ENCODE peak calls at places on chromosome 1, in eight cellular contexts. Z is endodermal cell, I is fibroblast of mammary gland, C is type B pancreatic cell, O is lower leg skin, G is kidney, S is activated B cell treated with CpG ODN at 0.5 μM for 24 hours, B is glutamatergic neuron. D is an unnamed sample.

GRCh38 chr1:208929575-208929974 is 653.9 kb upstream of the CAMK1G start:
- DNase-seq in Z (no peak), I (peak; percentile 79), C (no peak), O (no peak), G (no peak), S (no peak), B (no peak), D (no peak)

GRCh38 chr1:24748191-24749121 is 3.2 kb downstream of the CLIC4 start:
- DNase-seq in Z (peak; percentile 31), I (no peak), C (peak; percentile 31), O (peak; percentile 67), G (no peak), S (peak; percentile 55), B (no peak), D (no peak)

GRCh38 chr1:221813887-221814286 is 72.0 kb upstream of the DUSP10 start:
- DNase-seq in Z (no peak), I (no peak), C (no peak), O (no peak), G (no peak), S (no peak), B (no peak), D (no peak)

GRCh38 chr1:219324629-219325367 is 151.1 kb downstream of the LYPLAL1 start:
- DNase-seq in Z (no peak), I (peak; percentile 96), C (no peak), O (no peak), G (no peak), S (no peak), B (no peak), D (peak; percentile 25)

GRCh38 chr1:223020770-223021169 is 122.3 kb downstream of the TLR5 start:
- DNase-seq in Z (peak; percentile 59), I (no peak), C (no peak), O (no peak), G (no peak), S (no peak), B (no peak), D (no peak)

GRCh38 chr1:2194319-2194897 is at the start of gene FAAP20:
- DNase-seq in Z (peak; percentile 95), I (peak; percentile 54), C (no peak), O (peak; percentile 93), G (peak; percentile 87), S (no peak), B (peak; percentile 74), D (peak; percentile 52)

GRCh38 chr1:245007686-245008085 is 143.3 kb upstream of the HNRNPU start:
- DNase-seq in Z (no peak), I (no peak), C (no peak), O (no peak), G (no peak), S (no peak), B (no peak), D (no peak)

GRCh38 chr1:79353224-79353623 is 346.7 kb upstream of the ADGRL4 start:
- DNase-seq in Z (peak; percentile 55), I (peak; percentile 83), C (no peak), O (no peak), G (no peak), S (no peak), B (no peak), D (peak; percentile 58)

GRCh38 chr1:177847843-177848242 is 122.0 kb downstream of the SEC16B start:
- DNase-seq in Z (no peak), I (peak; percentile 91), C (no peak), O (no peak), G (no peak), S (no peak), B (no peak), D (no peak)

GRCh38 chr1:10594481-10595050 is 119.8 kb downstream of the PEX14 start:
- DNase-seq in Z (peak; percentile 61), I (no peak), C (no peak), O (no peak), G (no peak), S (no peak), B (no peak), D (no peak)

GRCh38 chr1:207519505-207520399 is 23.8 kb downstream of the CR1 start:
- DNase-seq in Z (no peak), I (peak; percentile 31), C (no peak), O (no peak), G (no peak), S (no peak), B (no peak), D (no peak)

GRCh38 chr1:241423541-241424479 is 66.8 kb upstream of the RGS7 start:
- DNase-seq in Z (peak; percentile 89), I (peak; percentile 84), C (no peak), O (no peak), G (peak; percentile 71), S (peak; percentile 29), B (peak; percentile 67), D (peak; percentile 65)

GRCh38 chr1:216310776-216311175 is 112.5 kb downstream of the USH2A start:
- DNase-seq in Z (peak; percentile 85), I (peak; percentile 47), C (no peak), O (no peak), G (no peak), S (no peak), B (peak; percentile 58), D (peak; percentile 24)

GRCh38 chr1:174682419-174683008 is 234.8 kb downstream of the GPR52 start:
- DNase-seq in Z (no peak), I (peak; percentile 82), C (no peak), O (no peak), G (no peak), S (no peak), B (no peak), D (no peak)

DNA sequence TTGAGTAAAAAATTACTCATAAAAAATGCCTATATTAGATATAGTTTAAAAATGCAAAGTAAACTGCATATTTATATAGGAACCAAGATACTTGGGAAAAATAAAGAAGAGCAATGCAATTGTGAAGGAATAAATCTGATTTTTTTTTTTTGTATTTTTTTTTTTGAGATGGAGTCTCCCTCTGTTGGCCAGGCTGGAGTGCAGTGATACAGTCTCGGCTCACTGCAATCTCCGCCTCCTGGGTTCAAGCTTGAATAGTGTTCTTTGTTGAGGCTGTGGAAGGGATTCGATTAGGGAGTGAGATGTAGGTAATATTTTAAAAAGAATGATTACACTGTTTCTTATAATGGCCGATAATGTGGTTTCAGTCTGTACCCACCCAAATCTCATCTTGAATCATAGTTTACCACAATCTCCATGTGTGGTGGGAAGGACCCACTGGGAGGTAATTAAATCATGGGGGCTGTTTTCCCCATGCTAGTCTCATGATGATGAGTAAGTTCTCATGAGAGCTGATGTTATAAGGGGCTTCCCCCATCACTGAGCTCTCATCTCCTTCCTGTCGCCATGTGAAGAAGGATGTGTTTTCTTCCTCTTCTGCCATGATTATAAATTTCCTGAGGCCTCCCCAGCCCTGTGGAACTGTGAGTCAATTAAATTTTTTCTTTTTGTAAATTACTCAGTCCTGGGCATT is 1765.9 kb downstream of the PLA2G4A start:
- DNase-seq in Z (peak; percentile 48), I (no peak), C (no peak), O (no peak), G (no peak), S (no peak), B (no peak), D (no peak)
- TF ChIP-seq CTCF in Z (peak; percentile 73), I (no peak), C (peak; percentile 53), O (no peak), G (no peak), S (no peak), B (no peak), D (no peak)

DNA sequence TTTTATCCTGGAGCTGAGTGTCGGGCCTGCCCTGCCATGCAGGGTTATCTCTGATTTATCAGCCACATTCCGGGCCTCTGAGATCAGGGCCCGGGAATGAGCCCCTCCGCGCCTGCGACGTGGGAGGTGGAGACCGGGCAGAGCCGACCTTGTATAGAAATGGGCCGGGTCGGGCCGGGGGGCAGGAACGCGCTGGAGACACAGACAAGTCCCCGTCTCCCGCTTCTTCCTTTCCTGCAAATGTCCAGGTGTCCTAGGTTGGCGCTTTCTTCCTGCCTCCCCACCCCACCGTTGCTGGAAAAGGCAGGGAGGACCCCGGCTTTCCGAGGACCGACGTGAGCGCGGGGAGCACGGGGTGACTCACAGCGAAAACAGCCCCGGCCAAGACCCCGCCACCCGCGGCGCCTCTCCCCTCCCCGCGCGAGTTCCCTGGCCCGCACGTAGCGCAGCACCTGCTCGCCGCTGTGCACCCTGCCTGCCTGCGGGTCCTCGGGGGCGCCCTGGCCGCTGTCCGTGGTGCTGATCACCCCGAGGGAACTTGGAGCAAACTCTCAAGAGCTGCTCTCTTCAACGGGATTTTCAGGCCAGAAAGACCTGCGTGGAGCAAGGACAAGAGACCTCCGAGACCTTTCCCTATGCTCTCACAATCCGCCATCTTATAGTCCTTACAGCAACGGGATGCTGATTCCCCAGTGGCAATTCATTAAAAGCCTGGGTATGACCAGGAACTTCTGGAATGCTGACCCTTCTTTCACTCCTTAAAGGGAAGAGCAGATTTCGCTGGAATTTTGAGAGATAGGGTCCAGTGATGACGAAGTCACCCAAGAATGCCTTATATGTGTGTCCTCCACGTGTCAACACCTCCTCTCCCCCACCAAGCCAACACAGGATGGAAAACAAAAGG is 475 bp upstream of the NPPB start:
- DNase-seq in Z (peak; percentile 96), I (peak; percentile 39), C (peak; percentile 88), O (no peak), G (peak; percentile 52), S (peak; percentile 65), B (no peak), D (peak; percentile 77)
- TF ChIP-seq CTCF in Z (peak; percentile 66), I (peak; percentile 19), C (peak; percentile 63), O (no peak), G (no peak), S (no peak), B (no peak), D (no peak)

GRCh38 chr1:38327559-38327973 is 281.0 kb upstream of the POU3F1 start:
- DNase-seq in Z (no peak), I (no peak), C (no peak), O (no peak), G (no peak), S (no peak), B (no peak), D (no peak)
- TF ChIP-seq CTCF in Z (no peak), I (no peak), C (no peak), O (no peak), G (no peak), S (no peak), B (no peak), D (no peak)

GRCh38 chr1:61953790-61954150 is 211.5 kb downstream of the PATJ start:
- DNase-seq in Z (no peak), I (no peak), C (no peak), O (no peak), G (no peak), S (no peak), B (no peak), D (no peak)

GRCh38 chr1:61951731-61952585 is 209.7 kb downstream of the PATJ start:
- DNase-seq in Z (peak; percentile 72), I (no peak), C (no peak), O (no peak), G (no peak), S (no peak), B (no peak), D (no peak)

GRCh38 chr1:61952675-61953074 is 210.4 kb downstream of the PATJ start:
- DNase-seq in Z (no peak), I (no peak), C (no peak), O (no peak), G (no peak), S (no peak), B (no peak), D (no peak)

GRCh38 chr1:61953076-61953789 is 211.0 kb downstream of the PATJ start:
- DNase-seq in Z (no peak), I (no peak), C (no peak), O (no peak), G (no peak), S (no peak), B (no peak), D (no peak)

DNA sequence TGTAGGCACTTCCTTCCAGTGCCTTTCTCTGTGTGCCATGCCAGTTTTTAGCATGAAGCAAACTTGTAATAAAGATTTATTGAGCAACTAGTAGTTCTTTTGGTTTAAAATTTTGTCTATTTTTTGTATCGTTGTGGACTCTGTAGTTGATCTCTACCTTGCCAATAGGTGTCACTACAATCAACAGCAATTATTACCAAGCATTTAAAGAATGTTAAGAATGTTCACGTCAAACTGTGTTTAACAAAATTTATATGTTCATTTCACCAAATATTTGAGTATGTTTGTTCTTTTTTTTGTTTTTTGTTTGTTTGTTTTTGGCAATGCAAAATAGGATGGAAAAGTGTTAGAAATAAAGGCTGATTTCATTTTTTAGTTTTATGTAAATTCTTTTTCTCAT is 208.1 kb downstream of the PATJ start:
- DNase-seq in Z (no peak), I (peak; percentile 5), C (no peak), O (no peak), G (no peak), S (no peak), B (no peak), D (no peak)
- TF ChIP-seq CTCF in Z (peak; percentile 68), I (peak; percentile 20), C (peak; percentile 48), O (no peak), G (peak; percentile 23), S (no peak), B (peak; percentile 33), D (peak; percentile 5)

D was measured in Calu3.